ENCODE peak calls at places on chromosomes 7 and 10, in six cellular contexts. One of them, this sample, is unnamed.

GRCh38 chr10:9331583-9332008 is 1277.1 kb downstream of the GATA3 start:
- DNase-seq in nucleus accumbens: no peak
- DNase-seq in hippocampal formation: no peak
- DNase-seq in suprapubic skin: no peak
- DNase-seq in fibroblast of the conjunctiva: peak; percentile 51
- DNase-seq in left cardiac atrium: no peak
- DNase-seq in this sample: no peak

GRCh38 chr10:97882142-97883091 is 32.8 kb downstream of the GOLGA7B start:
- DNase-seq in nucleus accumbens: no peak
- DNase-seq in hippocampal formation: no peak
- DNase-seq in suprapubic skin: no peak
- DNase-seq in fibroblast of the conjunctiva: peak; percentile 53
- DNase-seq in left cardiac atrium: peak; percentile 41
- DNase-seq in this sample: no peak

GRCh38 chr10:118272090-118272775 is 69.9 kb downstream of the FAM204A start:
- DNase-seq in nucleus accumbens: no peak
- DNase-seq in hippocampal formation: peak; percentile 9
- DNase-seq in suprapubic skin: no peak
- DNase-seq in fibroblast of the conjunctiva: no peak
- DNase-seq in left cardiac atrium: peak; percentile 22
- DNase-seq in this sample: no peak

GRCh38 chr7:70434376-70434775 is 697.6 kb upstream of the GALNT17 start:
- DNase-seq in nucleus accumbens: no peak
- DNase-seq in hippocampal formation: no peak
- DNase-seq in suprapubic skin: no peak
- DNase-seq in fibroblast of the conjunctiva: no peak
- DNase-seq in left cardiac atrium: no peak
- DNase-seq in this sample: no peak

GRCh38 chr7:30389793-30390192 is 88.8 kb downstream of the NOD1 start:
- DNase-seq in nucleus accumbens: no peak
- DNase-seq in hippocampal formation: no peak
- DNase-seq in suprapubic skin: no peak
- DNase-seq in fibroblast of the conjunctiva: no peak
- DNase-seq in left cardiac atrium: no peak
- DNase-seq in this sample: no peak

GRCh38 chr7:44533301-44534055 is 7.7 kb downstream of the NPC1L1 start:
- DNase-seq in nucleus accumbens: no peak
- DNase-seq in hippocampal formation: no peak
- DNase-seq in suprapubic skin: no peak
- DNase-seq in fibroblast of the conjunctiva: no peak
- DNase-seq in left cardiac atrium: no peak
- DNase-seq in this sample: no peak

GRCh38 chr7:44267178-44267577 is 58.2 kb downstream of the CAMK2B start:
- DNase-seq in nucleus accumbens: no peak
- DNase-seq in hippocampal formation: no peak
- DNase-seq in suprapubic skin: no peak
- DNase-seq in fibroblast of the conjunctiva: no peak
- DNase-seq in left cardiac atrium: no peak
- DNase-seq in this sample: no peak

GRCh38 chr7:27150568-27151340 is 1.6 kb downstream of the HOXA3 start:
- DNase-seq in nucleus accumbens: no peak
- DNase-seq in hippocampal formation: no peak
- DNase-seq in suprapubic skin: peak; percentile 90
- DNase-seq in fibroblast of the conjunctiva: peak; percentile 18
- DNase-seq in left cardiac atrium: peak; percentile 72
- DNase-seq in this sample: peak; percentile 86

GRCh38 chr10:115129752-115130151 is 36.6 kb downstream of the ATRNL1 start:
- DNase-seq in nucleus accumbens: no peak
- DNase-seq in hippocampal formation: no peak
- DNase-seq in suprapubic skin: no peak
- DNase-seq in fibroblast of the conjunctiva: peak; percentile 20
- DNase-seq in left cardiac atrium: no peak
- DNase-seq in this sample: no peak

GRCh38 chr7:101943889-101944605 is 126.6 kb downstream of the CUX1 start:
- DNase-seq in nucleus accumbens: no peak
- DNase-seq in hippocampal formation: no peak
- DNase-seq in suprapubic skin: no peak
- DNase-seq in fibroblast of the conjunctiva: no peak
- DNase-seq in left cardiac atrium: no peak
- DNase-seq in this sample: no peak

GRCh38 chr10:12097791-12098190 is 29.0 kb downstream of the DHTKD1 start:
- DNase-seq in nucleus accumbens: no peak
- DNase-seq in hippocampal formation: no peak
- DNase-seq in suprapubic skin: no peak
- DNase-seq in fibroblast of the conjunctiva: no peak
- DNase-seq in left cardiac atrium: no peak
- DNase-seq in this sample: no peak

GRCh38 chr10:119461923-119462322 is 80.6 kb downstream of the RGS10 start:
- DNase-seq in nucleus accumbens: no peak
- DNase-seq in hippocampal formation: no peak
- DNase-seq in suprapubic skin: no peak
- DNase-seq in fibroblast of the conjunctiva: no peak
- DNase-seq in left cardiac atrium: no peak
- DNase-seq in this sample: no peak

GRCh38 chr7:128381161-128381821 is 19.8 kb upstream of the PRRT4 start:
- DNase-seq in nucleus accumbens: no peak
- DNase-seq in hippocampal formation: no peak
- DNase-seq in suprapubic skin: no peak
- DNase-seq in fibroblast of the conjunctiva: no peak
- DNase-seq in left cardiac atrium: peak; percentile 51
- DNase-seq in this sample: peak; percentile 57